ENCODE peak calls at places on chromosome 16, in five cellular contexts. B is OCI-LY7, N is colonic mucosa, Q is astrocyte of the spinal cord, K is stomach. V is an unnamed sample.

GRCh38 chr16:966035-966434 is 4.7 kb downstream of the LMF1 start:
- DNase-seq in B (no peak), Q (no peak), K (no peak), N (no peak), V (no peak)

GRCh38 chr16:88804552-88805339 is 1.2 kb downstream of the CDT1 start:
- DNase-seq in Q (no peak), K (no peak), B (peak), N (peak), V (no peak)

GRCh38 chr16:16183562-16183961 is 39.7 kb downstream of the ABCC6 start:
- DNase-seq in B (peak), K (no peak), N (no peak), Q (no peak), V (no peak)

GRCh38 chr16:17343028-17343427 is 127.7 kb downstream of the XYLT1 start:
- DNase-seq in K (no peak), B (no peak), Q (no peak), N (no peak), V (no peak)

GRCh38 chr16:87702325-87702811 is 63.4 kb downstream of the KLHDC4 start:
- DNase-seq in B (peak), Q (peak), N (no peak), K (no peak), V (peak)

GRCh38 chr16:50300942-50301625 is 34.7 kb downstream of the ADCY7 start:
- DNase-seq in Q (no peak), B (no peak), K (no peak), N (no peak), V (peak)

GRCh38 chr16:51155901-51156810 is 5.1 kb upstream of the SALL1 start:
- DNase-seq in Q (peak), B (no peak), N (no peak), K (no peak), V (peak)

GRCh38 chr16:22124583-22125284 is 32.4 kb downstream of the VWA3A start:
- DNase-seq in Q (no peak), K (no peak), N (no peak), B (no peak), V (no peak)

GRCh38 chr16:9016824-9017223 is 53.1 kb upstream of the USP7 start:
- DNase-seq in Q (no peak), N (no peak), B (no peak), K (no peak), V (peak)

GRCh38 chr16:69286941-69287713 is 24.0 kb upstream of the VPS4A start:
- DNase-seq in K (no peak), B (peak), Q (peak), N (peak), V (peak)

GRCh38 chr16:67514382-67514828 is 14.2 kb upstream of the RIPOR1 start:
- DNase-seq in B (peak), N (peak), Q (peak), K (peak), V (peak)

GRCh38 chr16:23754594-23755483 is at the start of gene CHP2:
- DNase-seq in K (no peak), N (peak), B (no peak), Q (no peak), V (no peak)

GRCh38 chr16:88907768-88908167 is 41.3 kb upstream of the PABPN1L start:
- DNase-seq in B (no peak), Q (no peak), K (no peak), N (no peak), V (no peak)

GRCh38 chr16:55711959-55712876 is 56.4 kb downstream of the SLC6A2 start:
- DNase-seq in K (peak), Q (peak), B (peak), N (peak), V (peak)

GRCh38 chr16:5214466-5214865 is 116.9 kb upstream of the EEF2KMT start:
- DNase-seq in K (no peak), N (no peak), B (no peak), Q (no peak), V (no peak)

GRCh38 chr16:4765511-4766474 is 1.2 kb downstream of the ZNF500 start:
- DNase-seq in K (no peak), B (no peak), N (no peak), Q (no peak), V (no peak)

GRCh38 chr16:57013268-57013667 is 23.9 kb downstream of the NLRC5 start:
- DNase-seq in N (no peak), Q (peak), B (no peak), K (no peak), V (peak)

GRCh38 chr16:54447606-54448440 is 161.2 kb upstream of the IRX3 start:
- DNase-seq in N (no peak), K (no peak), B (no peak), Q (peak), V (peak)

GRCh38 chr16:72860726-72861562 is 187.0 kb downstream of the ZFHX3 start:
- DNase-seq in Q (no peak), K (no peak), B (no peak), N (no peak), V (no peak)

GRCh38 chr16:56662357-56663354 is 4.9 kb downstream of the MT1F start:
- DNase-seq in Q (no peak), B (no peak), N (no peak), K (no peak), V (no peak)

GRCh38 chr16:64339052-64339770 is 782.7 kb downstream of the CDH11 start:
- DNase-seq in B (peak), Q (peak), K (no peak), N (no peak), V (peak)

GRCh38 chr16:89366561-89367537 is 123.5 kb downstream of the ANKRD11 start:
- DNase-seq in K (no peak), Q (no peak), B (no peak), N (no peak), V (no peak)

GRCh38 chr16:31714899-31715504 is 158.6 kb upstream of the ZNF267 start:
- DNase-seq in B (peak), K (no peak), Q (no peak), N (no peak), V (no peak)

GRCh38 chr16:31354394-31355291 is at the start of gene ITGAX:
- DNase-seq in Q (no peak), B (no peak), K (peak), N (peak), V (peak)

GRCh38 chr16:8854298-8854948 is 14.4 kb downstream of the CARHSP1 start:
- DNase-seq in B (no peak), Q (no peak), N (peak), K (no peak), V (no peak)

GRCh38 chr16:55257971-55258613 is 65.9 kb upstream of the IRX6 start:
- DNase-seq in Q (peak), B (peak), N (peak), K (peak), V (peak)

GRCh38 chr16:1613240-1613639 is 1.1 kb downstream of the CRAMP1 start:
- DNase-seq in K (no peak), B (peak), N (peak), Q (no peak), V (no peak)

GRCh38 chr16:1026784-1027415 is 45.3 kb downstream of the SOX8 start:
- DNase-seq in N (no peak), B (no peak), K (no peak), Q (no peak), V (no peak)

GRCh38 chr16:68707341-68708152 is 29.5 kb upstream of the CDH1 start:
- DNase-seq in Q (peak), N (peak), B (no peak), K (peak), V (peak)

GRCh38 chr16:79981814-79982213 is 381.3 kb upstream of the MAF start:
- DNase-seq in N (no peak), Q (no peak), B (no peak), K (no peak), V (no peak)

GRCh38 chr16:77788196-77789084 is at the start of gene VAT1L:
- DNase-seq in Q (peak), K (no peak), N (peak), B (no peak), V (peak)

GRCh38 chr16:65154321-65154720 is 32.5 kb upstream of the CDH11 start:
- DNase-seq in N (no peak), B (no peak), K (no peak), Q (no peak), V (no peak)

GRCh38 chr16:80993293-80993691 is 13.4 kb downstream of the CMC2 start:
- DNase-seq in B (no peak), K (peak), Q (peak), N (no peak), V (peak)
- H3K4me3 ChIP-seq in B (no peak), K (no peak), Q (peak), N (no peak), V (peak)

GRCh38 chr16:28822520-28823290 is at the start of gene ATXN2L:
- DNase-seq in B (peak), N (peak), Q (peak), K (peak), V (peak)

GRCh38 chr16:28823291-28823718 is 506 bp downstream of the ATXN2L start:
- DNase-seq in B (no peak), Q (no peak), N (no peak), K (no peak), V (no peak)

GRCh38 chr16:28823719-28824547 is 1.1 kb downstream of the ATXN2L start:
- DNase-seq in K (peak), Q (peak), N (peak), B (peak), V (peak)

GRCh38 chr16:28824548-28824973 is 1.8 kb downstream of the ATXN2L start:
- DNase-seq in N (no peak), K (no peak), Q (no peak), B (no peak), V (no peak)

GRCh38 chr16:28826141-28826540 is 3.3 kb downstream of the ATXN2L start:
- DNase-seq in N (no peak), Q (no peak), K (no peak), B (no peak), V (peak)
- TF ChIP-seq CTCF in N (no peak), Q (peak), K (no peak), B (no peak), V (peak)

DNA sequence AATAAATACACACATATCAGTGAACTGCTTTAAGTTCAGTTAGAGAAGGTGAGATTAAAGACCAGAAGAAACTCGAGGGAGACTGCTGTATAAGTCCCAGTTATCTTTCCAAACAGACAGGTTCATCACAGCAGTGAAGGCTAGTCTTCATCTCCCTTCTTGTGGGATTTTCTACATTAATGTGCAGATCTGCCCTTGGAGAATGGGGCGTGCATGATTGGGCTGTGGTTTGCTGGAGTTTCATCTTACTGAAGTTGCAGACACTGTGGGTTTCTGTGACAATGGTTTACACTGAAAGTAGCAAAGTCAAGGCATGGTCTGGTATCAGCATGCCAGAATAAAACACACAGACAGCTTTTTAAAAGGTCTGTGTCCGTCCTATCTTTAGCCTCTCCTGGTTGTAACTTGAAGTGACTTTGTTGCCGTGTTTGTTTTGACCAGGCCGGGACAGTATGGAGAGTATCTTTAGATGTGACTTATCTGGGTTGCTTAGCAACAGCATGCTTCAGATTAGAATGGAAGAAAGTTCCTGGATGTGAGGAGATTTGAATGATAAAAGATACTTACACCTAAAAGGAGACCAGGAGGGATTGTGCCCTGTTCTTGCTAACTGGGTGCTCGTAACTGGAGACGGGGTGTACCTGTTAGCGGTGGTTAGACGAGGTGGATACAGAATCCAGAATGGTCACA is 16.1 kb downstream of the NAA60 start:
- DNase-seq in N (no peak), Q (no peak), B (no peak), K (no peak), V (no peak)
- H3K4me3 ChIP-seq in N (peak), Q (peak), B (peak), K (peak), V (peak)

GRCh38 chr16:66164581-66164980 is 201.9 kb upstream of the CDH5 start:
- DNase-seq in B (no peak), Q (no peak), K (no peak), N (no peak), V (no peak)

GRCh38 chr16:66156538-66156937 is 210.0 kb upstream of the CDH5 start:
- DNase-seq in N (no peak), B (no peak), K (no peak), Q (no peak), V (no peak)

GRCh38 chr16:66155933-66156332 is 210.6 kb upstream of the CDH5 start:
- DNase-seq in B (no peak), Q (no peak), K (no peak), N (no peak), V (no peak)

GRCh38 chr16:66161942-66162341 is 204.5 kb upstream of the CDH5 start:
- DNase-seq in B (no peak), Q (no peak), N (no peak), K (no peak), V (no peak)

GRCh38 chr16:66159987-66160386 is 206.5 kb upstream of the CDH5 start:
- DNase-seq in N (no peak), B (no peak), Q (no peak), K (no peak), V (peak)
- TF ChIP-seq CTCF in N (no peak), B (no peak), Q (no peak), K (no peak), V (no peak)